ENCODE peak calls at places on chromosomes 4 and X, in eight cellular contexts. One of them, this sample, is unnamed.

GRCh38 chr4:144734522-144734921 is 88.6 kb downstream of the HHIP start:
- DNase-seq in ascending aorta: no peak
- DNase-seq in activated gamma-delta T cell treated with Interleukin-2 at 50 U/mL for 16 hours: no peak
- DNase-seq in neural crest cell: no peak
- DNase-seq in COR-L47: no peak
- DNase-seq in Right ventricle myocardium superior: no peak
- DNase-seq in mesenteric fat pad: no peak
- DNase-seq in omental fat pad: no peak
- DNase-seq in this sample: peak

GRCh38 chrX:74133156-74133796 is 170.7 kb upstream of the ZCCHC13 start:
- DNase-seq in ascending aorta: no peak
- DNase-seq in Right ventricle myocardium superior: no peak
- DNase-seq in activated gamma-delta T cell treated with Interleukin-2 at 50 U/mL for 16 hours: peak
- DNase-seq in neural crest cell: peak
- DNase-seq in COR-L47: peak
- DNase-seq in mesenteric fat pad: no peak
- DNase-seq in omental fat pad: no peak
- DNase-seq in this sample: peak

GRCh38 chr4:182427530-182427929 is 184.3 kb downstream of the TENM3 start:
- DNase-seq in omental fat pad: no peak
- DNase-seq in mesenteric fat pad: no peak
- DNase-seq in neural crest cell: no peak
- DNase-seq in Right ventricle myocardium superior: no peak
- DNase-seq in COR-L47: no peak
- DNase-seq in ascending aorta: no peak
- DNase-seq in activated gamma-delta T cell treated with Interleukin-2 at 50 U/mL for 16 hours: no peak
- DNase-seq in this sample: peak

GRCh38 chr4:39621582-39621981 is 17.1 kb downstream of the SMIM14 start:
- DNase-seq in neural crest cell: no peak
- DNase-seq in activated gamma-delta T cell treated with Interleukin-2 at 50 U/mL for 16 hours: no peak
- DNase-seq in mesenteric fat pad: no peak
- DNase-seq in Right ventricle myocardium superior: peak
- DNase-seq in COR-L47: no peak
- DNase-seq in ascending aorta: peak
- DNase-seq in omental fat pad: no peak
- DNase-seq in this sample: peak

GRCh38 chr4:97548943-97549583 is 594.2 kb downstream of the STPG2 start:
- DNase-seq in mesenteric fat pad: no peak
- DNase-seq in activated gamma-delta T cell treated with Interleukin-2 at 50 U/mL for 16 hours: no peak
- DNase-seq in COR-L47: no peak
- DNase-seq in omental fat pad: no peak
- DNase-seq in ascending aorta: no peak
- DNase-seq in Right ventricle myocardium superior: no peak
- DNase-seq in neural crest cell: no peak
- DNase-seq in this sample: no peak

GRCh38 chr4:85761803-85762202 is 286.9 kb downstream of the ARHGAP24 start:
- DNase-seq in neural crest cell: no peak
- DNase-seq in ascending aorta: peak
- DNase-seq in mesenteric fat pad: no peak
- DNase-seq in Right ventricle myocardium superior: peak
- DNase-seq in COR-L47: no peak
- DNase-seq in activated gamma-delta T cell treated with Interleukin-2 at 50 U/mL for 16 hours: no peak
- DNase-seq in omental fat pad: no peak
- DNase-seq in this sample: no peak

GRCh38 chrX:12137982-12138365 is 299 bp upstream of the FRMPD4 start:
- DNase-seq in mesenteric fat pad: no peak
- DNase-seq in ascending aorta: no peak
- DNase-seq in Right ventricle myocardium superior: no peak
- DNase-seq in COR-L47: peak
- DNase-seq in activated gamma-delta T cell treated with Interleukin-2 at 50 U/mL for 16 hours: no peak
- DNase-seq in neural crest cell: peak
- DNase-seq in omental fat pad: no peak
- DNase-seq in this sample: peak

GRCh38 chrX:65591206-65591605 is 56.6 kb upstream of the LAS1L start:
- DNase-seq in COR-L47: no peak
- DNase-seq in activated gamma-delta T cell treated with Interleukin-2 at 50 U/mL for 16 hours: no peak
- DNase-seq in neural crest cell: no peak
- DNase-seq in mesenteric fat pad: peak
- DNase-seq in omental fat pad: no peak
- DNase-seq in ascending aorta: no peak
- DNase-seq in Right ventricle myocardium superior: no peak
- DNase-seq in this sample: no peak

GRCh38 chrX:46574337-46574940 is 874 bp downstream of the CHST7 start:
- DNase-seq in ascending aorta: peak
- DNase-seq in Right ventricle myocardium superior: peak
- DNase-seq in activated gamma-delta T cell treated with Interleukin-2 at 50 U/mL for 16 hours: peak
- DNase-seq in neural crest cell: peak
- DNase-seq in mesenteric fat pad: no peak
- DNase-seq in COR-L47: peak
- DNase-seq in omental fat pad: no peak
- DNase-seq in this sample: peak

GRCh38 chr4:100983426-100983825 is 363.9 kb downstream of the PPP3CA start:
- DNase-seq in activated gamma-delta T cell treated with Interleukin-2 at 50 U/mL for 16 hours: no peak
- DNase-seq in neural crest cell: no peak
- DNase-seq in mesenteric fat pad: no peak
- DNase-seq in COR-L47: no peak
- DNase-seq in Right ventricle myocardium superior: no peak
- DNase-seq in omental fat pad: no peak
- DNase-seq in ascending aorta: no peak
- DNase-seq in this sample: no peak

GRCh38 chr4:189029961-189030360 is 890.7 kb downstream of the TRIML1 start:
- DNase-seq in COR-L47: no peak
- DNase-seq in mesenteric fat pad: no peak
- DNase-seq in Right ventricle myocardium superior: no peak
- DNase-seq in omental fat pad: no peak
- DNase-seq in activated gamma-delta T cell treated with Interleukin-2 at 50 U/mL for 16 hours: no peak
- DNase-seq in ascending aorta: no peak
- DNase-seq in neural crest cell: no peak
- DNase-seq in this sample: no peak

GRCh38 chr4:185716008-185716976 is 95.7 kb downstream of the SORBS2 start:
- DNase-seq in ascending aorta: no peak
- DNase-seq in Right ventricle myocardium superior: no peak
- DNase-seq in activated gamma-delta T cell treated with Interleukin-2 at 50 U/mL for 16 hours: no peak
- DNase-seq in mesenteric fat pad: no peak
- DNase-seq in omental fat pad: no peak
- DNase-seq in COR-L47: peak
- DNase-seq in neural crest cell: no peak
- DNase-seq in this sample: no peak

GRCh38 chrX:118216086-118216485 is 99.5 kb upstream of the KLHL13 start:
- DNase-seq in neural crest cell: no peak
- DNase-seq in activated gamma-delta T cell treated with Interleukin-2 at 50 U/mL for 16 hours: no peak
- DNase-seq in COR-L47: no peak
- DNase-seq in mesenteric fat pad: no peak
- DNase-seq in Right ventricle myocardium superior: no peak
- DNase-seq in omental fat pad: no peak
- DNase-seq in ascending aorta: no peak
- DNase-seq in this sample: no peak

GRCh38 chr4:147736458-147736857 is 4.6 kb downstream of the ARHGAP10 start:
- DNase-seq in neural crest cell: no peak
- DNase-seq in COR-L47: no peak
- DNase-seq in activated gamma-delta T cell treated with Interleukin-2 at 50 U/mL for 16 hours: no peak
- DNase-seq in mesenteric fat pad: no peak
- DNase-seq in ascending aorta: no peak
- DNase-seq in Right ventricle myocardium superior: no peak
- DNase-seq in omental fat pad: no peak
- DNase-seq in this sample: peak

GRCh38 chr4:113837397-113837796 is 75.9 kb upstream of the CAMK2D start:
- DNase-seq in Right ventricle myocardium superior: no peak
- DNase-seq in COR-L47: no peak
- DNase-seq in mesenteric fat pad: no peak
- DNase-seq in omental fat pad: no peak
- DNase-seq in activated gamma-delta T cell treated with Interleukin-2 at 50 U/mL for 16 hours: no peak
- DNase-seq in ascending aorta: no peak
- DNase-seq in neural crest cell: no peak
- DNase-seq in this sample: no peak

GRCh38 chr4:27442146-27442545 is 581.5 kb downstream of the STIM2 start:
- DNase-seq in neural crest cell: no peak
- DNase-seq in ascending aorta: no peak
- DNase-seq in mesenteric fat pad: no peak
- DNase-seq in Right ventricle myocardium superior: no peak
- DNase-seq in omental fat pad: no peak
- DNase-seq in activated gamma-delta T cell treated with Interleukin-2 at 50 U/mL for 16 hours: no peak
- DNase-seq in COR-L47: no peak
- DNase-seq in this sample: no peak

GRCh38 chr4:124640037-124640730 is 72.3 kb downstream of the ANKRD50 start:
- DNase-seq in Right ventricle myocardium superior: no peak
- DNase-seq in COR-L47: no peak
- DNase-seq in mesenteric fat pad: no peak
- DNase-seq in omental fat pad: no peak
- DNase-seq in neural crest cell: no peak
- DNase-seq in ascending aorta: no peak
- DNase-seq in activated gamma-delta T cell treated with Interleukin-2 at 50 U/mL for 16 hours: no peak
- DNase-seq in this sample: no peak

GRCh38 chr4:102321260-102321991 is 23.9 kb downstream of the SLC39A8 start:
- DNase-seq in omental fat pad: no peak
- DNase-seq in COR-L47: no peak
- DNase-seq in neural crest cell: no peak
- DNase-seq in activated gamma-delta T cell treated with Interleukin-2 at 50 U/mL for 16 hours: no peak
- DNase-seq in Right ventricle myocardium superior: no peak
- DNase-seq in ascending aorta: no peak
- DNase-seq in mesenteric fat pad: no peak
- DNase-seq in this sample: no peak

GRCh38 chrX:106931831-106932491 is 11.8 kb downstream of the CLDN2 start:
- DNase-seq in activated gamma-delta T cell treated with Interleukin-2 at 50 U/mL for 16 hours: no peak
- DNase-seq in ascending aorta: no peak
- DNase-seq in COR-L47: no peak
- DNase-seq in omental fat pad: no peak
- DNase-seq in Right ventricle myocardium superior: no peak
- DNase-seq in mesenteric fat pad: no peak
- DNase-seq in neural crest cell: no peak
- DNase-seq in this sample: peak

GRCh38 chr4:173935622-173936405 is 347.7 kb downstream of the FBXO8 start:
- DNase-seq in Right ventricle myocardium superior: no peak
- DNase-seq in neural crest cell: no peak
- DNase-seq in activated gamma-delta T cell treated with Interleukin-2 at 50 U/mL for 16 hours: no peak
- DNase-seq in COR-L47: no peak
- DNase-seq in omental fat pad: no peak
- DNase-seq in ascending aorta: no peak
- DNase-seq in mesenteric fat pad: no peak
- DNase-seq in this sample: no peak

GRCh38 chrX:138411048-138411447 is 300.5 kb downstream of the FGF13 start:
- DNase-seq in COR-L47: no peak
- DNase-seq in ascending aorta: no peak
- DNase-seq in Right ventricle myocardium superior: no peak
- DNase-seq in mesenteric fat pad: no peak
- DNase-seq in activated gamma-delta T cell treated with Interleukin-2 at 50 U/mL for 16 hours: no peak
- DNase-seq in neural crest cell: no peak
- DNase-seq in omental fat pad: no peak
- DNase-seq in this sample: no peak

GRCh38 chrX:151153086-151153485 is 23.3 kb upstream of the GPR50 start:
- DNase-seq in mesenteric fat pad: no peak
- DNase-seq in ascending aorta: no peak
- DNase-seq in omental fat pad: no peak
- DNase-seq in neural crest cell: peak
- DNase-seq in Right ventricle myocardium superior: no peak
- DNase-seq in COR-L47: no peak
- DNase-seq in activated gamma-delta T cell treated with Interleukin-2 at 50 U/mL for 16 hours: no peak
- DNase-seq in this sample: peak

GRCh38 chr4:13386405-13387107 is 97.6 kb downstream of the RAB28 start:
- DNase-seq in activated gamma-delta T cell treated with Interleukin-2 at 50 U/mL for 16 hours: no peak
- DNase-seq in omental fat pad: no peak
- DNase-seq in COR-L47: no peak
- DNase-seq in Right ventricle myocardium superior: no peak
- DNase-seq in ascending aorta: no peak
- DNase-seq in mesenteric fat pad: no peak
- DNase-seq in neural crest cell: no peak
- DNase-seq in this sample: no peak

GRCh38 chrX:46757593-46757992 is 1.3 kb downstream of the SLC9A7 start:
- DNase-seq in ascending aorta: no peak
- DNase-seq in omental fat pad: no peak
- DNase-seq in Right ventricle myocardium superior: no peak
- DNase-seq in COR-L47: no peak
- DNase-seq in mesenteric fat pad: no peak
- DNase-seq in activated gamma-delta T cell treated with Interleukin-2 at 50 U/mL for 16 hours: no peak
- DNase-seq in neural crest cell: no peak
- DNase-seq in this sample: peak

GRCh38 chr4:16627999-16628398 is 270.4 kb downstream of the LDB2 start:
- DNase-seq in ascending aorta: no peak
- DNase-seq in COR-L47: no peak
- DNase-seq in neural crest cell: no peak
- DNase-seq in mesenteric fat pad: no peak
- DNase-seq in Right ventricle myocardium superior: no peak
- DNase-seq in activated gamma-delta T cell treated with Interleukin-2 at 50 U/mL for 16 hours: no peak
- DNase-seq in omental fat pad: no peak
- DNase-seq in this sample: no peak